ENCODE peak calls at places on chromosomes 2 and 18, in eight cellular contexts. F is CD8-positive, alpha-beta memory T cell; B is AG08395; W is heart left ventricle; L is activated T-cell treated with anti-CD3 and anti-CD28 coated beads, Interleukin-2, amount 50 U/mL, for 48 hours; A is activated T-helper 1 cell treated with anti-CD3 and anti-CD28 coated beads, Interleukin-2, amount 50 U/mL, for 16 hours; T is NCI-H774; H is HepG2. M is an unnamed sample.

GRCh38 chr2:113755690-113756063 is 765 bp downstream of the SLC35F5 start:
- DNase-seq in A (no peak), L (no peak), B (no peak), H (peak), F (no peak), W (no peak), T (peak), M (no peak)

GRCh38 chr2:119218478-119219064 is 5.1 kb upstream of the STEAP3 start:
- DNase-seq in H (peak), W (peak), T (peak), B (peak), A (no peak), L (no peak), F (no peak), M (no peak)

GRCh38 chr2:105184420-105184819 is 57.1 kb upstream of the GPR45 start:
- DNase-seq in H (peak), T (no peak), A (no peak), B (no peak), L (no peak), F (no peak), W (no peak), M (no peak)

GRCh38 chr2:205540066-205540465 is 142.2 kb upstream of the NRP2 start:
- DNase-seq in T (no peak), F (no peak), W (no peak), H (no peak), A (no peak), B (no peak), L (no peak), M (no peak)

GRCh38 chr2:74573747-74574562 is 19.4 kb downstream of the DOK1 start:
- DNase-seq in F (no peak), T (no peak), H (no peak), W (no peak), L (no peak), A (no peak), B (no peak), M (no peak)

GRCh38 chr2:107197601-107198000 is 311.6 kb upstream of the ST6GAL2 start:
- DNase-seq in H (no peak), W (no peak), A (no peak), B (no peak), L (no peak), T (peak), F (no peak), M (no peak)

GRCh38 chr2:124091721-124092120 is 66.6 kb downstream of the CNTNAP5 start:
- DNase-seq in F (no peak), H (no peak), T (no peak), L (no peak), A (no peak), W (no peak), B (no peak), M (no peak)

GRCh38 chr18:37419272-37419671 is 146.3 kb downstream of the CELF4 start:
- DNase-seq in H (no peak), A (no peak), B (peak), T (no peak), F (no peak), L (no peak), W (no peak), M (no peak)

GRCh38 chr2:120749506-120750431 is 14.1 kb downstream of the GLI2 start:
- DNase-seq in L (no peak), W (peak), T (no peak), A (no peak), F (no peak), H (no peak), B (peak), M (no peak)

GRCh38 chr2:69118609-69119008 is 105.6 kb downstream of the ANTXR1 start:
- DNase-seq in T (no peak), L (no peak), A (no peak), W (no peak), H (no peak), F (no peak), B (peak), M (no peak)

GRCh38 chr2:226048625-226049024 is 649.1 kb downstream of the NYAP2 start:
- DNase-seq in B (peak), H (peak), A (no peak), L (no peak), F (no peak), W (no peak), T (no peak), M (no peak)

GRCh38 chr2:65957886-65958285 is 477.0 kb upstream of the MEIS1 start:
- DNase-seq in L (no peak), F (no peak), B (no peak), W (no peak), A (no peak), T (no peak), H (no peak), M (no peak)

GRCh38 chr2:65800998-65801397 is 368.6 kb upstream of the SPRED2 start:
- DNase-seq in W (no peak), A (no peak), F (no peak), L (no peak), H (no peak), B (peak), T (no peak), M (no peak)

GRCh38 chr2:218860950-218861381 is 1.4 kb downstream of the WNT6 start:
- DNase-seq in H (peak), B (no peak), T (peak), W (peak), F (no peak), L (peak), A (no peak), M (no peak)

GRCh38 chr2:118224144-118224887 is 136.0 kb downstream of the INSIG2 start:
- DNase-seq in A (peak), B (peak), T (no peak), W (no peak), L (peak), H (no peak), F (peak), M (no peak)

GRCh38 chr2:220708366-220708765 is 863.7 kb downstream of the EPHA4 start:
- DNase-seq in F (no peak), L (no peak), T (no peak), A (no peak), H (no peak), B (peak), W (no peak), M (no peak)

GRCh38 chr18:76443519-76444435 is 51.3 kb downstream of the ZNF516 start:
- DNase-seq in B (no peak), T (no peak), A (no peak), H (no peak), F (no peak), L (no peak), W (no peak), M (no peak)

GRCh38 chr2:101255501-101255900 is 2.8 kb downstream of the CNOT11 start:
- DNase-seq in A (no peak), B (no peak), L (no peak), T (no peak), H (no peak), F (no peak), W (no peak), M (no peak)

GRCh38 chr18:63949068-63949737 is at the start of gene HMSD:
- DNase-seq in F (peak), W (peak), B (peak), A (peak), H (no peak), T (peak), L (peak), M (no peak)